ENCODE peak calls at places on chromosomes 11 and 22, in six cellular contexts. One of them, this sample, is unnamed.

GRCh38 chr11:18056561-18057181 is 10.6 kb upstream of the TPH1 start:
- DNase-seq in right lobe of liver: no peak
- DNase-seq in AG09319: no peak
- DNase-seq in left ventricle myocardium inferior: no peak
- DNase-seq in transverse colon: no peak
- DNase-seq in heart right ventricle: no peak
- DNase-seq in this sample: no peak

GRCh38 chr11:71434576-71435130 is 13.5 kb downstream of the DHCR7 start:
- DNase-seq in right lobe of liver: no peak
- DNase-seq in AG09319: no peak
- DNase-seq in left ventricle myocardium inferior: no peak
- DNase-seq in transverse colon: no peak
- DNase-seq in heart right ventricle: no peak
- DNase-seq in this sample: no peak

GRCh38 chr11:12110201-12110713 is at the start of gene MICAL2:
- DNase-seq in right lobe of liver: peak
- DNase-seq in AG09319: peak
- DNase-seq in left ventricle myocardium inferior: peak
- DNase-seq in transverse colon: peak
- DNase-seq in heart right ventricle: peak
- DNase-seq in this sample: peak

GRCh38 chr11:41978951-41979350 is 519.5 kb upstream of the LRRC4C start:
- DNase-seq in right lobe of liver: no peak
- DNase-seq in AG09319: no peak
- DNase-seq in left ventricle myocardium inferior: no peak
- DNase-seq in transverse colon: no peak
- DNase-seq in heart right ventricle: no peak
- DNase-seq in this sample: no peak

GRCh38 chr11:76033699-76034098 is 172.6 kb downstream of the WNT11 start:
- DNase-seq in right lobe of liver: no peak
- DNase-seq in AG09319: no peak
- DNase-seq in left ventricle myocardium inferior: no peak
- DNase-seq in transverse colon: no peak
- DNase-seq in heart right ventricle: no peak
- DNase-seq in this sample: no peak

GRCh38 chr22:39292561-39293074 is 26.8 kb downstream of the RPL3 start:
- DNase-seq in right lobe of liver: peak
- DNase-seq in AG09319: peak
- DNase-seq in left ventricle myocardium inferior: peak
- DNase-seq in transverse colon: peak
- DNase-seq in heart right ventricle: peak
- DNase-seq in this sample: no peak

GRCh38 chr22:49959782-49960158 is 802 bp upstream of the PIM3 start:
- DNase-seq in right lobe of liver: peak
- DNase-seq in AG09319: no peak
- DNase-seq in left ventricle myocardium inferior: no peak
- DNase-seq in transverse colon: peak
- DNase-seq in heart right ventricle: no peak
- DNase-seq in this sample: no peak

GRCh38 chr11:80595011-80595410 is 1154.2 kb upstream of the TENM4 start:
- DNase-seq in right lobe of liver: no peak
- DNase-seq in AG09319: no peak
- DNase-seq in left ventricle myocardium inferior: no peak
- DNase-seq in transverse colon: no peak
- DNase-seq in heart right ventricle: no peak
- DNase-seq in this sample: no peak

GRCh38 chr22:17266261-17266971 is 47.2 kb upstream of the ADA2 start:
- DNase-seq in right lobe of liver: no peak
- DNase-seq in AG09319: no peak
- DNase-seq in left ventricle myocardium inferior: peak
- DNase-seq in transverse colon: peak
- DNase-seq in heart right ventricle: peak
- DNase-seq in this sample: peak

GRCh38 chr11:101478587-101479375 is 105.0 kb downstream of the TRPC6 start:
- DNase-seq in right lobe of liver: no peak
- DNase-seq in AG09319: no peak
- DNase-seq in left ventricle myocardium inferior: no peak
- DNase-seq in transverse colon: no peak
- DNase-seq in heart right ventricle: no peak
- DNase-seq in this sample: no peak

GRCh38 chr22:44586337-44586990 is 88.4 kb upstream of the RTL6 start:
- DNase-seq in right lobe of liver: peak
- DNase-seq in AG09319: no peak
- DNase-seq in left ventricle myocardium inferior: peak
- DNase-seq in transverse colon: no peak
- DNase-seq in heart right ventricle: no peak
- DNase-seq in this sample: no peak

GRCh38 chr11:134358165-134358852 is 26.5 kb downstream of the GLB1L2 start:
- DNase-seq in right lobe of liver: no peak
- DNase-seq in AG09319: no peak
- DNase-seq in left ventricle myocardium inferior: no peak
- DNase-seq in transverse colon: no peak
- DNase-seq in heart right ventricle: no peak
- DNase-seq in this sample: no peak

GRCh38 chr11:66335531-66336233 is 552 bp downstream of the RIN1 start:
- DNase-seq in right lobe of liver: no peak
- DNase-seq in AG09319: no peak
- DNase-seq in left ventricle myocardium inferior: no peak
- DNase-seq in transverse colon: no peak
- DNase-seq in heart right ventricle: no peak
- DNase-seq in this sample: no peak

GRCh38 chr22:37675930-37676571 is 615 bp downstream of the LGALS1 start:
- DNase-seq in right lobe of liver: peak
- DNase-seq in AG09319: no peak
- DNase-seq in left ventricle myocardium inferior: peak
- DNase-seq in transverse colon: peak
- DNase-seq in heart right ventricle: peak
- DNase-seq in this sample: no peak

GRCh38 chr22:37672920-37673453 is 2.4 kb upstream of the LGALS1 start:
- DNase-seq in right lobe of liver: no peak
- DNase-seq in AG09319: no peak
- DNase-seq in left ventricle myocardium inferior: no peak
- DNase-seq in transverse colon: peak
- DNase-seq in heart right ventricle: no peak
- DNase-seq in this sample: no peak

GRCh38 chr22:37674248-37674647 is 1.2 kb upstream of the LGALS1 start:
- DNase-seq in right lobe of liver: no peak
- DNase-seq in AG09319: no peak
- DNase-seq in left ventricle myocardium inferior: no peak
- DNase-seq in transverse colon: no peak
- DNase-seq in heart right ventricle: no peak
- DNase-seq in this sample: no peak

GRCh38 chr22:37676691-37677627 is 1.5 kb downstream of the LGALS1 start:
- DNase-seq in right lobe of liver: peak
- DNase-seq in AG09319: peak
- DNase-seq in left ventricle myocardium inferior: peak
- DNase-seq in transverse colon: peak
- DNase-seq in heart right ventricle: peak
- DNase-seq in this sample: peak

DNA sequence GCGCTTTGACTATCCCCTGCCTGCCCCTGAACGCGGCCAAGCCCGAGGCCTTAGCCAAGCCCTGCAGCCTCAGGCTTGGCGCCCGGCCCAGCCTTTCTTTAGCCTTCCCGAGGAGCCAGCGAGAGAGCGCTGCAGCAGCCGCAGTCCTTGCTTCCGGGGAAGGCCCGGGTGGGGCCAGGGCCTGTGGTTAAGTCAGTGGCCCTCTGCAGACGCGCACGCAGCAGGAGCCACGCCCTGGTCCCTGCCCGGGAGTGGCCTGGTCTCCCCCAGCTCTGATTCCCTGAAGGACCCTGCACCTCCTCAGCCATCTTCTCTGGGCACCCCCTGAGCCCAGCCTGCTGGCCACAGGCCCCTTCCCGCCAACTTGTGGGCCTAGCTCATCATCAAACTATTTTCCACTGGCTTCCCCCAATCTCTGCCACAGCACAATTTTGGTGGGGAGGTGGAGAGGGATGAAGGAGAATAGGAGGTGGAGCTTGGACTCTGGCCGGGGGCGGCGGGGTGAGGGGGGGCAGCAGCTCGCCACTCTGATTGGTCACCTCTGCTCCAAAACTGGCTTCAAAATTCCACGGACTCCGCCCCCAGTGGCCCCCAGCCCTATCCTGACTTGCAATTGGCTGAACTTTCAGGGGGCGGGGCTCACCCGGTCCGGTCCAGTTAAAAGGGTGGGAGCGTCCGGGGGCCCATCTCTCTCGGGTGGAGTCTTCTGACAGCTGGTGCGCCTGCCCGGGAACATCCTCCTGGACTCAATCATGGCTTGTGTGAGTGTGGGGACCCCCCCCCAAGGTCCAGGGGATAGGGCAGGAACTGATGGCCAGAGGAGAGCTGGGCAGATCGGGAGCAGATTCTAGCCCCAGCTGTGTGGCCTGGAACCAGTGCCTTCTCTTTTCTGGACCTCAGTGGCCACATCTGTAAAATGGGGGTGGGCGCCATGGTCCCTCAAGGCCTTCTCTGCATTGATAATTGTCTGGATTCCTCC is at the start of gene LGALS1:
- DNase-seq in right lobe of liver: peak
- DNase-seq in AG09319: peak
- DNase-seq in left ventricle myocardium inferior: peak
- DNase-seq in transverse colon: peak
- DNase-seq in heart right ventricle: peak
- DNase-seq in this sample: peak
- TF ChIP-seq CTCF in right lobe of liver: peak
- TF ChIP-seq CTCF in AG09319: peak
- TF ChIP-seq CTCF in left ventricle myocardium inferior: peak
- TF ChIP-seq CTCF in transverse colon: no peak
- TF ChIP-seq CTCF in heart right ventricle: no peak
- TF ChIP-seq CTCF in this sample: no peak

GRCh38 chr11:3799143-3799542 is 1.8 kb upstream of the NUP98 start:
- DNase-seq in right lobe of liver: no peak
- DNase-seq in AG09319: no peak
- DNase-seq in left ventricle myocardium inferior: no peak
- DNase-seq in transverse colon: no peak
- DNase-seq in heart right ventricle: no peak
- DNase-seq in this sample: no peak
- TF ChIP-seq CTCF in right lobe of liver: no peak
- TF ChIP-seq CTCF in AG09319: no peak
- TF ChIP-seq CTCF in left ventricle myocardium inferior: no peak
- TF ChIP-seq CTCF in transverse colon: no peak
- TF ChIP-seq CTCF in heart right ventricle: no peak
- TF ChIP-seq CTCF in this sample: no peak

DNA sequence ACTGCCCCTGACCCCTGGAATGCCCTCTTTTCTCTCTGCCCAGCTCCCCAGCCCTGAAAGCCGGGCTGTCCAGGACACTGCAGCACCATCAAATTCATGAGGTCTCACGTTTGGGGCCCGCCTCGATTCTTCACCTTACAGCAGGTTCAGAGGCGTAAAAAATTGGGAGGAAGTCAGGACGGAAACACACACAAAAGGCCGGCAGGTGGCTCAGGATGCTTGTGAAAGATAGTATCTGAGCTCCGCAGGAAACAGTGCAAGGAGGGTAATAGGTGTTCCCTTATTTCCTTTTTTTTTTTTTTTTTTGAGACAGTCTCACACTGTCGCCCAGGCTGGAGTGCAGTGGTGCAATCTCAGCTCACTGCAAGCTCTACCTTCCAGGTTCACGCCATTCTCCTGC is 4.1 kb downstream of the RFPL2 start:
- DNase-seq in right lobe of liver: no peak
- DNase-seq in AG09319: no peak
- DNase-seq in left ventricle myocardium inferior: no peak
- DNase-seq in transverse colon: no peak
- DNase-seq in heart right ventricle: no peak
- DNase-seq in this sample: no peak
- TF ChIP-seq CTCF in right lobe of liver: no peak
- TF ChIP-seq CTCF in AG09319: no peak
- TF ChIP-seq CTCF in left ventricle myocardium inferior: no peak
- TF ChIP-seq CTCF in transverse colon: no peak
- TF ChIP-seq CTCF in heart right ventricle: no peak
- TF ChIP-seq CTCF in this sample: peak

DNA sequence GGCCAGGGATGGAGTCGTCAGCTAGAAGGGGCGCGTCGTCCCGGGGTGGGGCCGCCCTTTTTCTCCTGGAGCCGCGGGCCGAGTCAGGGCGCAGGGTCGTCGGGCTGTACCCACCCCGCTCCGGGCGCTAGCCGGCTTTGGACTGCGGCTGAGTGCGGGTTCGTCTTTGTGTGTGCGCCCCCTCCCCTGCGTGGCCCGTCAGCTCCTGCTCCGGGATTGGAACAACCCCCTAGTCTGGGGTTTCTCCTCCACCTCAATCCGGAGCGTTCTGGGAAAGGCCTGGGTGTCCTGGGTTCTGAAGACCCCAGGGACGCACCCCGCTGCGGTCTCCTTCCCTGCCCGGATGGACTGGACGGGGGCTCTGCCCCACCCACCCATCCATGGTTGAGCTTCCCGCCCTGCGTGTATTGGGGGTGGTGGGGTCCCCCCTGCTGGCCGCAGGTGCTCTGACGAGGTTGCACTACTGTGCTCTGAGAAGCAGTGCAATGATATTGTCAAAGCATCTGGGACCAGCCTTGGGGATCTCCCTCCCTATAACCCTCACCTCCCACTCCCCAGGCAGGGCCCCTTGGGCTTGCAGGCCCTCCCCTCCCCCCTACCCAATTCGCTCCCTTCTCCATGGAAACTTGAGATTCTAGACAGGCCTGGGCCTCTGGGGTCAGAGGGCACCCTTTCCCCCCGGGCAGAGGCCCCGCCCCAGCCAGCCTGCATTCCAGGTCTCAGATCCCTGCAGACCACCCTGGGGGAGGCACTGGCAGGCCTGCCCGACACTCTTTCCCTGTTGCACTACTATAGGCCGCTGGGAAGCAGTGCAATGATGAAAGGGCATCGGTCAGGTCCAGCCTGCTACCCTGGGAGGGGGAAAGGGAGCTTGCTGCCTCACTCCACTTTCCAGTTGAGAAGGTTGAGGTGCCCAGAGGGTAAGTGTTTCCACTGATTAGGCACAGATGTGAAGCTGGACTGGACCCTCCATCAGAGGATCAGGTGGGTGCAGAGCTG is 10.7 kb downstream of the SDF2L1 start:
- DNase-seq in right lobe of liver: no peak
- DNase-seq in AG09319: no peak
- DNase-seq in left ventricle myocardium inferior: no peak
- DNase-seq in transverse colon: no peak
- DNase-seq in heart right ventricle: no peak
- DNase-seq in this sample: peak
- TF ChIP-seq CTCF in right lobe of liver: no peak
- TF ChIP-seq CTCF in AG09319: no peak
- TF ChIP-seq CTCF in left ventricle myocardium inferior: no peak
- TF ChIP-seq CTCF in transverse colon: no peak
- TF ChIP-seq CTCF in heart right ventricle: no peak
- TF ChIP-seq CTCF in this sample: peak

GRCh38 chr11:396948-397548 is 3.0 kb downstream of the PKP3 start:
- DNase-seq in right lobe of liver: peak
- DNase-seq in AG09319: peak
- DNase-seq in left ventricle myocardium inferior: peak
- DNase-seq in transverse colon: peak
- DNase-seq in heart right ventricle: peak
- DNase-seq in this sample: no peak
- TF ChIP-seq CTCF in right lobe of liver: peak
- TF ChIP-seq CTCF in AG09319: peak
- TF ChIP-seq CTCF in left ventricle myocardium inferior: peak
- TF ChIP-seq CTCF in transverse colon: no peak
- TF ChIP-seq CTCF in heart right ventricle: peak
- TF ChIP-seq CTCF in this sample: no peak